ENCODE peak calls at places on chromosomes 1 and 21, in four cellular contexts. Q is kidney tubule cell, L is LHCN-M2, M is heart right ventricle. U is an unnamed sample.

GRCh38 chr1:34926894-34927293 is 2.6 kb downstream of the DLGAP3 start:
- DNase-seq in M (no peak), Q (no peak), L (no peak), U (no peak)

GRCh38 chr1:109282952-109283747 is at the start of gene PSRC1:
- DNase-seq in M (peak; percentile 96), L (peak; percentile 96), Q (peak; percentile 95), U (peak; percentile 91)

GRCh38 chr1:66752000-66752592 is at the start of gene DYNLT5:
- DNase-seq in M (peak; percentile 74), Q (peak; percentile 45), L (peak; percentile 71), U (no peak)

GRCh38 chr1:30968220-30968971 is 59.8 kb upstream of the SDC3 start:
- DNase-seq in M (no peak), Q (no peak), L (no peak), U (no peak)

GRCh38 chr1:15948600-15949452 is 27.1 kb downstream of the ZBTB17 start:
- DNase-seq in L (peak; percentile 94), M (peak; percentile 80), Q (peak; percentile 93), U (peak; percentile 23)

GRCh38 chr21:46000731-46001641 is 19.4 kb downstream of the COL6A1 start:
- DNase-seq in L (no peak), M (peak; percentile 4), Q (no peak), U (no peak)

GRCh38 chr1:32770741-32771548 is 46.2 kb downstream of the YARS1 start:
- DNase-seq in M (no peak), L (no peak), Q (no peak), U (no peak)

GRCh38 chr1:20361805-20362381 is 71.2 kb downstream of the VWA5B1 start:
- DNase-seq in Q (peak; percentile 54), L (peak; percentile 50), M (peak; percentile 60), U (no peak)

GRCh38 chr1:97174039-97174704 is 452.6 kb downstream of the PTBP2 start:
- DNase-seq in Q (no peak), M (no peak), L (no peak), U (no peak)

GRCh38 chr21:46111193-46111571 is 13.3 kb downstream of the COL6A2 start:
- DNase-seq in Q (no peak), L (no peak), M (peak; percentile 4), U (no peak)

GRCh38 chr1:228937851-228938247 is 202.6 kb downstream of the RHOU start:
- DNase-seq in Q (no peak), L (no peak), M (no peak), U (no peak)

GRCh38 chr1:6923955-6924890 is 139.0 kb downstream of the CAMTA1 start:
- DNase-seq in Q (no peak), M (no peak), L (no peak), U (no peak)

GRCh38 chr1:199084293-199084692 is 445.5 kb downstream of the PTPRC start:
- DNase-seq in M (no peak), L (peak; percentile 84), Q (no peak), U (no peak)

GRCh38 chr1:183633676-183634343 is 1.8 kb downstream of the ARPC5 start:
- DNase-seq in L (peak; percentile 90), M (no peak), Q (peak; percentile 79), U (no peak)

GRCh38 chr1:75615664-75616435 is 4.9 kb upstream of the SLC44A5 start:
- DNase-seq in M (peak; percentile 7), L (no peak), Q (peak; percentile 23), U (peak; percentile 14)

GRCh38 chr1:53639251-53639721 is 99.7 kb downstream of the GLIS1 start:
- DNase-seq in L (peak; percentile 88), M (no peak), Q (peak; percentile 91), U (no peak)

GRCh38 chr1:61332796-61333195 is 250.4 kb downstream of the NFIA start:
- DNase-seq in L (no peak), Q (no peak), M (no peak), U (no peak)

GRCh38 chr1:23100074-23100748 is 68.4 kb downstream of the LUZP1 start:
- DNase-seq in M (no peak), L (peak; percentile 97), Q (peak; percentile 94), U (no peak)

GRCh38 chr21:46022551-46023107 is 41.1 kb downstream of the COL6A1 start:
- DNase-seq in L (no peak), Q (no peak), M (no peak), U (no peak)

GRCh38 chr1:32240140-32240951 is 6.7 kb upstream of the FAM167B start:
- DNase-seq in Q (peak; percentile 83), L (peak; percentile 44), M (peak; percentile 68), U (peak; percentile 80)

GRCh38 chr21:31710586-31710985 is 21.3 kb downstream of the SCAF4 start:
- DNase-seq in Q (no peak), L (peak; percentile 23), M (no peak), U (no peak)

GRCh38 chr1:41284121-41284520 is 42.0 kb upstream of the SCMH1 start:
- DNase-seq in L (no peak), Q (no peak), M (no peak), U (no peak)

GRCh38 chr21:42276076-42276475 is 39.1 kb downstream of the TFF3 start:
- DNase-seq in M (no peak), Q (peak; percentile 5), L (no peak), U (no peak)

GRCh38 chr1:85225624-85226380 is 25.0 kb upstream of the SYDE2 start:
- DNase-seq in M (no peak), L (no peak), Q (no peak), U (no peak)

GRCh38 chr1:36134805-36135339 is 9.8 kb upstream of the COL8A2 start:
- DNase-seq in Q (peak; percentile 47), L (peak; percentile 58), M (peak; percentile 46), U (peak; percentile 62)

GRCh38 chr1:18100493-18101063 is 7.0 kb upstream of the IGSF21 start:
- DNase-seq in L (peak; percentile 24), Q (peak; percentile 72), M (peak; percentile 48), U (peak; percentile 19)

GRCh38 chr1:100597069-100597741 is 59.3 kb downstream of the GPR88 start:
- DNase-seq in L (peak; percentile 90), Q (peak; percentile 96), M (no peak), U (no peak)

GRCh38 chr1:22110016-22110415 is 32.9 kb downstream of the WNT4 start:
- DNase-seq in L (no peak), M (no peak), Q (no peak), U (no peak)

GRCh38 chr1:169550294-169550693 is 36.0 kb downstream of the F5 start:
- DNase-seq in Q (peak; percentile 57), L (peak; percentile 40), M (no peak), U (no peak)

GRCh38 chr1:226946841-226947240 is 6.7 kb downstream of the COQ8A start:
- DNase-seq in M (no peak), Q (no peak), L (peak; percentile 34), U (no peak)

GRCh38 chr1:160326393-160326792 is 16.7 kb downstream of the COPA start:
- DNase-seq in M (no peak), Q (no peak), L (peak; percentile 40), U (no peak)

GRCh38 chr21:15355066-15355465 is 290.3 kb upstream of the NRIP1 start:
- DNase-seq in M (no peak), Q (no peak), L (no peak), U (no peak)

GRCh38 chr1:31651025-31651424 is 6.3 kb upstream of the PEF1 start:
- DNase-seq in M (no peak), L (no peak), Q (peak; percentile 23), U (no peak)

GRCh38 chr21:34065015-34065414 is 8.4 kb upstream of the MRPS6 start:
- DNase-seq in Q (no peak), M (no peak), L (no peak), U (no peak)

GRCh38 chr21:38804617-38805281 is 980 bp upstream of the ETS2 start:
- DNase-seq in L (peak; percentile 46), M (peak; percentile 78), Q (peak; percentile 83), U (peak; percentile 27)

GRCh38 chr1:43507296-43508295 is 23.1 kb upstream of the PTPRF start:
- DNase-seq in Q (no peak), L (no peak), M (no peak), U (no peak)